ENCODE peak calls at places on chromosomes 3 and 15, in six cellular contexts. One of them, this sample, is unnamed.

GRCh38 chr3:176814252-176814651 is 383.0 kb downstream of the TBL1XR1 start:
- DNase-seq in right lobe of liver: peak; percentile 51
- DNase-seq in IMR-90: peak; percentile 43
- DNase-seq in tibial nerve: peak; percentile 17
- DNase-seq in spleen: no peak
- DNase-seq in transverse colon: peak; percentile 61
- DNase-seq in this sample: peak; percentile 65

GRCh38 chr3:53137835-53138446 is 7.7 kb upstream of the RFT1 start:
- DNase-seq in right lobe of liver: no peak
- DNase-seq in IMR-90: peak; percentile 50
- DNase-seq in tibial nerve: no peak
- DNase-seq in spleen: no peak
- DNase-seq in transverse colon: no peak
- DNase-seq in this sample: no peak

GRCh38 chr15:88450125-88450798 is 16.9 kb downstream of the MRPL46 start:
- DNase-seq in right lobe of liver: peak; percentile 49
- DNase-seq in IMR-90: peak; percentile 66
- DNase-seq in tibial nerve: peak; percentile 28
- DNase-seq in spleen: peak; percentile 78
- DNase-seq in transverse colon: peak; percentile 62
- DNase-seq in this sample: peak; percentile 61

GRCh38 chr3:9301091-9301490 is 51.6 kb upstream of the SRGAP3 start:
- DNase-seq in right lobe of liver: no peak
- DNase-seq in IMR-90: no peak
- DNase-seq in tibial nerve: no peak
- DNase-seq in spleen: no peak
- DNase-seq in transverse colon: no peak
- DNase-seq in this sample: no peak

GRCh38 chr3:190641564-190641963 is 127.7 kb downstream of the IL1RAP start:
- DNase-seq in right lobe of liver: no peak
- DNase-seq in IMR-90: no peak
- DNase-seq in tibial nerve: no peak
- DNase-seq in spleen: no peak
- DNase-seq in transverse colon: no peak
- DNase-seq in this sample: no peak

GRCh38 chr15:79403501-79403900 is 28.6 kb upstream of the MINAR1 start:
- DNase-seq in right lobe of liver: no peak
- DNase-seq in IMR-90: peak; percentile 67
- DNase-seq in tibial nerve: no peak
- DNase-seq in spleen: no peak
- DNase-seq in transverse colon: no peak
- DNase-seq in this sample: no peak

GRCh38 chr3:55453871-55454496 is 33.1 kb downstream of the WNT5A start:
- DNase-seq in right lobe of liver: no peak
- DNase-seq in IMR-90: no peak
- DNase-seq in tibial nerve: no peak
- DNase-seq in spleen: no peak
- DNase-seq in transverse colon: no peak
- DNase-seq in this sample: no peak

GRCh38 chr3:60992395-60992794 is 258.9 kb downstream of the FHIT start:
- DNase-seq in right lobe of liver: no peak
- DNase-seq in IMR-90: no peak
- DNase-seq in tibial nerve: no peak
- DNase-seq in spleen: no peak
- DNase-seq in transverse colon: no peak
- DNase-seq in this sample: no peak

GRCh38 chr3:108035751-108036150 is 55.1 kb downstream of the CD47 start:
- DNase-seq in right lobe of liver: no peak
- DNase-seq in IMR-90: no peak
- DNase-seq in tibial nerve: no peak
- DNase-seq in spleen: no peak
- DNase-seq in transverse colon: no peak
- DNase-seq in this sample: no peak

GRCh38 chr15:76253851-76254440 is 57.3 kb downstream of the ETFA start:
- DNase-seq in right lobe of liver: no peak
- DNase-seq in IMR-90: no peak
- DNase-seq in tibial nerve: no peak
- DNase-seq in spleen: no peak
- DNase-seq in transverse colon: no peak
- DNase-seq in this sample: no peak

GRCh38 chr3:121399820-121400219 is 146.0 kb downstream of the POLQ start:
- DNase-seq in right lobe of liver: no peak
- DNase-seq in IMR-90: no peak
- DNase-seq in tibial nerve: no peak
- DNase-seq in spleen: no peak
- DNase-seq in transverse colon: no peak
- DNase-seq in this sample: no peak

GRCh38 chr3:117708601-117709000 is 999.0 kb downstream of the TUSC7 start:
- DNase-seq in right lobe of liver: no peak
- DNase-seq in IMR-90: peak; percentile 53
- DNase-seq in tibial nerve: no peak
- DNase-seq in spleen: no peak
- DNase-seq in transverse colon: no peak
- DNase-seq in this sample: no peak

GRCh38 chr3:169857811-169858210 is 11.9 kb downstream of the LRRC31 start:
- DNase-seq in right lobe of liver: no peak
- DNase-seq in IMR-90: no peak
- DNase-seq in tibial nerve: no peak
- DNase-seq in spleen: no peak
- DNase-seq in transverse colon: no peak
- DNase-seq in this sample: no peak

DNA sequence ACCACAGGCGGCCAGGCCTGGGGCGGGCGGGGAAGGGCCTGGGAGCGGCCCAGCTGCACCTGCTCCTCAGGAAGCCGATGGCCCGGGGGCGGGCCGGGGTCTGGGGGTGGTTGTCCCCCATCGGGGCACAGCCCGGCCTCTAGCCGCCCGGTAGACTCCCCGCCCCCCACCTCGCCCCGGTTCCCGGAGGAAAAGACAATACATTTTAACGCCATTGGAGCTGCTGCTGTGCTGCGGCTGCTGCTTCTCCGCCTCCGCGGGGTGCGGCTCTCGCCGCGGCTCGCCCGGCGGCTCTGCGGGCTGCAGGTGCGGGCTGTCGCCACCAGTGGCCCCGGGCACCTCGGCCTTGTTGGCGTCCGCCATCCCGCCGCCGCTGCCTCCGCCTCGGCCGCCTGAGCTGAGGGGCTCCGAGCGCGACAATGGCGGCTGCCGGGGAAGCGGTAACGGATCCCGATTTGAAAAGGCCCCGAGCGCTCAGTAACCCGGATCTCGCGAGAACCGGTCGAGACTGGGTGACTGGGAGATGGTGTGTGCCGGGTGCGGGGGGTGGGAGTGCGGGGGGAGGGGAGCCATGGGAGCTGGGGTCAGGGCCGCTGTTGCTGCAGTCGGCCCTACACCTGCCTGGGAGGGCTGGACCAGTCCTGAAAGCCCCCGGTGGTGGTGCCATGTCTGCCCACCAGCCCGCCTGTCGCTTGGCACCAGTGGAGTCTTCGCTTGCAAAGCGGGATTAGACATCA is at the start of gene MYEF2:
- DNase-seq in right lobe of liver: no peak
- DNase-seq in IMR-90: peak; percentile 67
- DNase-seq in tibial nerve: peak; percentile 36
- DNase-seq in spleen: peak; percentile 88
- DNase-seq in transverse colon: peak; percentile 74
- DNase-seq in this sample: peak; percentile 70
- TF ChIP-seq POLR2A in right lobe of liver: no peak
- TF ChIP-seq POLR2A in IMR-90: no peak
- TF ChIP-seq POLR2A in tibial nerve: no peak
- TF ChIP-seq POLR2A in spleen: no peak
- TF ChIP-seq POLR2A in transverse colon: no peak
- TF ChIP-seq POLR2A in this sample: no peak

DNA sequence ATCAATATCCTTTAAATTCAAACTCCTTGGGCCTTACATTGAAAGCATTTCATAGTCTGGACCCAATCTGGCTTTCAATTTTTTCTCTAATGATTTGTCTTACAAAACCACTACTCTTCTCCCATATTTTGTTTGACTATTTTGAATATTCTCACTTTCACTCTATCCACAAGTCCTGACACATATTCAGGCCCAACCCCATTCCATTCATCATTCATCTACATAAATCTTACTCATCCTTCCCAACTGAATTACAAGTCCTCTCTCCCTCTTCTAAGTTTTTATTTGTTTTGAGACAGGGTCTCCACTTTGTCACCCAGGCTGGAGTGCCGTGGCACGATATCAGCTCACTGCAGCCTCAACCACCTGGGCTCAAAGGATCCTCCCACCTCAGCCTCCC is 43.6 kb downstream of the TOP2B start:
- DNase-seq in right lobe of liver: no peak
- DNase-seq in IMR-90: no peak
- DNase-seq in tibial nerve: no peak
- DNase-seq in spleen: no peak
- DNase-seq in transverse colon: no peak
- DNase-seq in this sample: no peak
- H3K36me3 ChIP-seq in right lobe of liver: no peaks in the 10 kb centered on the region
- H3K36me3 ChIP-seq in IMR-90: peaks cover 19% of the 10 kb centered on the region
- H3K36me3 ChIP-seq in tibial nerve: no peaks in the 10 kb centered on the region
- H3K36me3 ChIP-seq in spleen: peaks cover 97% of the 10 kb centered on the region
- H3K36me3 ChIP-seq in transverse colon: no peaks in the 10 kb centered on the region
- H3K36me3 ChIP-seq in this sample: peaks cover 32% of the 10 kb centered on the region

DNA sequence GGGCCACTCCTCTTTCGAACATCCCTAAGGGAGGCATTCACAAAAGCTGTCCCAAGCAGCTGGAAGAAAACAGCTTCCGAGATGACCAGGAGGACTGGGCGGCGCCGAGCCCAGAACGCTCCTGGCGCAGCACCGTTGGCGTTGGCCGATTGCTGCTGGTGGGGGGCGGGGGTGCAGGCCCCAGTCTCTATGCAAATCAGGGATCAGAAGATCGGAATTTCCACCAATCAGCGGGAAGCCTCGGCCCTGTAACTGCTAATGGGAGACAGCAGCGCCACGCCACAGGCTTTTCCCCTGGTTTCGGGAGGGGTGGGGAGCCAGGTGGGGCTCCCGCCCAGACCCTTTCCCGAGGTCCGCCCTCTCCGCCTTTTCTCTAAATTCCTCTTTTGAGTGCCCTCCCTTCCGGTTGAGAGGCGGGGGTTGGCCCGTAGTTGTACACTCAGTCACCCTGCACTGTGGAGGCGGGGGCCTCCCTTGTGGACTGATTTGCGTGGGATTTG is 27.0 kb downstream of the HMCES start:
- DNase-seq in right lobe of liver: no peak
- DNase-seq in IMR-90: peak; percentile 83
- DNase-seq in tibial nerve: peak; percentile 78
- DNase-seq in spleen: peak; percentile 85
- DNase-seq in transverse colon: peak; percentile 76
- DNase-seq in this sample: peak; percentile 84
- TF ChIP-seq POLR2A in right lobe of liver: no peak
- TF ChIP-seq POLR2A in IMR-90: no peak
- TF ChIP-seq POLR2A in tibial nerve: peak; percentile 41
- TF ChIP-seq POLR2A in spleen: no peak
- TF ChIP-seq POLR2A in transverse colon: no peak
- TF ChIP-seq POLR2A in this sample: no peak

DNA sequence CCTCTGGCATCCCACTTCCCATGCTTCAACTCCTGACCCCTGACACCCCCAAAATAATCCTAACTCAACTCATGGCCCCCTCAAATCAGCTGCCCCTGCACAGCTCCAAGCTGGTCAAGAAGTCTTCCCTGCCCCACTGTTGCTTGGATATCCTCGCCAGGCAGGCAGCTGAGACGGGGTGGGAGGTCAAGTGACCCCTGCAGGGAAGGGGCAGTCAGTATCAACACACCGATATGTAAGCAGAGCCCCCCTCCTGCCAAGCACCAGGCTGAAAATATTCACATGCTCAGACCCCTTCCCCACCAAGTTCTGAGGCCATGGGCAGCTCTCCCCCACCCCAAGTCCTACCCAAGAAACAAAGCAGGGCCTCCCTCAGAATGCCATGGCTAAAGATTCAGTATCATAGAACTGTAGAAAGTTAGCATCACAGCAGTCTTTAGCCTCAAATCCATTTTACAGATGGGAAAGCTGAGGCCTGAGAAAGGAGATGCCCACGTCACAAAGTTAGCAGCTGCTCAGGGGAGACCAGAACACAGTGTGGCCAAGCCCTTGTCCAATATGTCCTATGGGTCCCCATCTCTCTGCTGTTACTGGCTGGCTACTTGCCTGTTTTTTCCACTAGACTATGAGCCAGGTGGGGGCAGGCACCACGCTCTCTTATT is 67.8 kb downstream of the SLC12A8 start:
- DNase-seq in right lobe of liver: no peak
- DNase-seq in IMR-90: no peak
- DNase-seq in tibial nerve: no peak
- DNase-seq in spleen: no peak
- DNase-seq in transverse colon: no peak
- DNase-seq in this sample: no peak
- H3K36me3 ChIP-seq in right lobe of liver: no peaks in the 10 kb centered on the region
- H3K36me3 ChIP-seq in IMR-90: no peaks in the 10 kb centered on the region
- H3K36me3 ChIP-seq in tibial nerve: no peaks in the 10 kb centered on the region
- H3K36me3 ChIP-seq in spleen: no peaks in the 10 kb centered on the region
- H3K36me3 ChIP-seq in transverse colon: no peaks in the 10 kb centered on the region
- H3K36me3 ChIP-seq in this sample: no peaks in the 10 kb centered on the region

GRCh38 chr3:48663489-48664312 is 1.0 kb upstream of the CELSR3 start:
- DNase-seq in right lobe of liver: peak; percentile 75
- DNase-seq in IMR-90: peak; percentile 99
- DNase-seq in tibial nerve: peak; percentile 88
- DNase-seq in spleen: peak; percentile 94
- DNase-seq in transverse colon: peak; percentile 97
- DNase-seq in this sample: peak; percentile 92
- TF ChIP-seq POLR2A in right lobe of liver: peak; percentile 64
- TF ChIP-seq POLR2A in IMR-90: peak; percentile 77
- TF ChIP-seq POLR2A in tibial nerve: peak; percentile 54
- TF ChIP-seq POLR2A in spleen: no peak
- TF ChIP-seq POLR2A in transverse colon: peak; percentile 64
- TF ChIP-seq POLR2A in this sample: no peak

This sample was measured in heart left ventricle.